ENCODE peak calls at places on chromosome 3, in six cellular contexts. H is HFF-Myc; W is HCT116; U is smooth muscle cell of the brain vasculature; L is stimulated activated CD4-positive, alpha-beta T cell treated with anti-CD3 and anti-CD28 coated beads, Interleukin-2, amount 100 ng/mL, for 48 hours; J is activated naive CD4-positive, alpha-beta T cell treated with Interleukin-2 at 50 U/mL for 16 hours. M is an unnamed sample.

GRCh38 chr3:151580592-151580991 is 119.7 kb upstream of the IGSF10 start:
- DNase-seq in L (no peak), J (no peak), U (no peak), W (no peak), H (peak; percentile 67), M (no peak)

GRCh38 chr3:43005253-43005652 is 26.1 kb downstream of the GASK1A start:
- DNase-seq in U (no peak), W (no peak), J (no peak), H (no peak), L (no peak), M (no peak)

GRCh38 chr3:99484871-99485270 is 153.5 kb upstream of the COL8A1 start:
- DNase-seq in H (no peak), J (no peak), L (no peak), W (no peak), U (no peak), M (no peak)

GRCh38 chr3:108441528-108441927 is 68.9 kb downstream of the MYH15 start:
- DNase-seq in J (no peak), U (no peak), W (no peak), H (no peak), L (no peak), M (no peak)

GRCh38 chr3:73719413-73719831 is 94.7 kb upstream of the PDZRN3 start:
- DNase-seq in J (no peak), H (no peak), U (no peak), W (no peak), L (no peak), M (no peak)

GRCh38 chr3:24573576-24573975 is 78.9 kb upstream of the THRB start:
- DNase-seq in H (no peak), W (no peak), J (no peak), L (no peak), U (no peak), M (no peak)

GRCh38 chr3:76177650-76178049 is 392.3 kb upstream of the ZNF717 start:
- DNase-seq in J (no peak), L (no peak), U (no peak), H (no peak), W (no peak), M (no peak)

GRCh38 chr3:188573286-188573928 is 419.4 kb downstream of the LPP start:
- DNase-seq in W (no peak), H (no peak), J (no peak), U (no peak), L (no peak), M (no peak)

GRCh38 chr3:172561894-172562664 is 38.8 kb upstream of the TNFSF10 start:
- DNase-seq in U (no peak), J (peak; percentile 33), H (no peak), L (no peak), W (no peak), M (no peak)

M was measured in glomerular endothelial cell.